ENCODE peak calls at places on chromosomes 4 and X, in four cellular contexts. One of them, this sample, is unnamed.

GRCh38 chr4:14446311-14446710 is 556.0 kb upstream of the CPEB2 start:
- DNase-seq in fibroblast of lung: peak
- DNase-seq in mammary epithelial cell: peak
- DNase-seq in tibial nerve: no peak
- DNase-seq in this sample: no peak

GRCh38 chr4:74934016-74934821 is 1.3 kb downstream of the PARM1 start:
- DNase-seq in fibroblast of lung: peak
- DNase-seq in mammary epithelial cell: peak
- DNase-seq in tibial nerve: no peak
- DNase-seq in this sample: no peak

GRCh38 chr4:39975488-39976089 is 2.1 kb downstream of the PDS5A start:
- DNase-seq in fibroblast of lung: peak
- DNase-seq in mammary epithelial cell: peak
- DNase-seq in tibial nerve: no peak
- DNase-seq in this sample: no peak

GRCh38 chrX:71619193-71619592 is 882 bp upstream of the CXCR3 start:
- DNase-seq in fibroblast of lung: no peak
- DNase-seq in mammary epithelial cell: no peak
- DNase-seq in tibial nerve: no peak
- DNase-seq in this sample: no peak

GRCh38 chr4:132071815-132072214 is 1077.3 kb upstream of the PCDH10 start:
- DNase-seq in fibroblast of lung: peak
- DNase-seq in mammary epithelial cell: peak
- DNase-seq in tibial nerve: no peak
- DNase-seq in this sample: no peak

GRCh38 chr4:158714937-158715336 is 8.3 kb downstream of the PPID start:
- DNase-seq in fibroblast of lung: no peak
- DNase-seq in mammary epithelial cell: no peak
- DNase-seq in tibial nerve: no peak
- DNase-seq in this sample: no peak

GRCh38 chr4:84672177-84672576 is 89.2 kb downstream of the CDS1 start:
- DNase-seq in fibroblast of lung: no peak
- DNase-seq in mammary epithelial cell: no peak
- DNase-seq in tibial nerve: no peak
- DNase-seq in this sample: no peak

GRCh38 chrX:110383414-110383813 is 24.8 kb downstream of the RTL9 start:
- DNase-seq in fibroblast of lung: peak
- DNase-seq in mammary epithelial cell: peak
- DNase-seq in tibial nerve: no peak
- DNase-seq in this sample: peak

GRCh38 chrX:69037786-69038185 is 127.5 kb downstream of the PJA1 start:
- DNase-seq in fibroblast of lung: no peak
- DNase-seq in mammary epithelial cell: no peak
- DNase-seq in tibial nerve: no peak
- DNase-seq in this sample: no peak

GRCh38 chr4:135777386-135777785 is 1575.8 kb upstream of the PABPC4L start:
- DNase-seq in fibroblast of lung: peak
- DNase-seq in mammary epithelial cell: no peak
- DNase-seq in tibial nerve: no peak
- DNase-seq in this sample: no peak

GRCh38 chrX:70494441-70494840 is 49.8 kb downstream of the DLG3 start:
- DNase-seq in fibroblast of lung: no peak
- DNase-seq in mammary epithelial cell: no peak
- DNase-seq in tibial nerve: no peak
- DNase-seq in this sample: no peak

GRCh38 chrX:115560978-115561604 is at the start of gene PLS3:
- DNase-seq in fibroblast of lung: peak
- DNase-seq in mammary epithelial cell: peak
- DNase-seq in tibial nerve: peak
- DNase-seq in this sample: peak

GRCh38 chrX:152929898-152930297 is 32.0 kb downstream of the ZNF185 start:
- DNase-seq in fibroblast of lung: no peak
- DNase-seq in mammary epithelial cell: no peak
- DNase-seq in tibial nerve: no peak
- DNase-seq in this sample: no peak

GRCh38 chr4:3344104-3344503 is 51.3 kb downstream of the RGS12 start:
- DNase-seq in fibroblast of lung: no peak
- DNase-seq in mammary epithelial cell: no peak
- DNase-seq in tibial nerve: no peak
- DNase-seq in this sample: no peak

GRCh38 chr4:147969573-147969972 is 237.7 kb downstream of the ARHGAP10 start:
- DNase-seq in fibroblast of lung: no peak
- DNase-seq in mammary epithelial cell: no peak
- DNase-seq in tibial nerve: no peak
- DNase-seq in this sample: no peak

GRCh38 chr4:75552452-75552851 is 3.4 kb upstream of the ODAPH start:
- DNase-seq in fibroblast of lung: no peak
- DNase-seq in mammary epithelial cell: no peak
- DNase-seq in tibial nerve: no peak
- DNase-seq in this sample: no peak

GRCh38 chr4:32440391-32440790 is 1720.2 kb downstream of the PCDH7 start:
- DNase-seq in fibroblast of lung: peak
- DNase-seq in mammary epithelial cell: no peak
- DNase-seq in tibial nerve: no peak
- DNase-seq in this sample: no peak

GRCh38 chr4:99219479-99219878 is 433 bp upstream of the ADH6 start:
- DNase-seq in fibroblast of lung: no peak
- DNase-seq in mammary epithelial cell: no peak
- DNase-seq in tibial nerve: no peak
- DNase-seq in this sample: no peak

GRCh38 chrX:133414399-133415275 is 652 bp downstream of the GPC4 start:
- DNase-seq in fibroblast of lung: peak
- DNase-seq in mammary epithelial cell: peak
- DNase-seq in tibial nerve: no peak
- DNase-seq in this sample: no peak

GRCh38 chr4:73257995-73258667 is 467 bp downstream of the ANKRD17 start:
- DNase-seq in fibroblast of lung: peak
- DNase-seq in mammary epithelial cell: peak
- DNase-seq in tibial nerve: peak
- DNase-seq in this sample: no peak

GRCh38 chr4:24559889-24560288 is 24.5 kb downstream of the DHX15 start:
- DNase-seq in fibroblast of lung: peak
- DNase-seq in mammary epithelial cell: no peak
- DNase-seq in tibial nerve: no peak
- DNase-seq in this sample: no peak

GRCh38 chrX:2710041-2710471 is 19.0 kb downstream of the CD99 start:
- DNase-seq in fibroblast of lung: peak
- DNase-seq in mammary epithelial cell: peak
- DNase-seq in tibial nerve: no peak
- DNase-seq in this sample: no peak

GRCh38 chr4:25795566-25796454 is 67.0 kb downstream of the SEL1L3 start:
- DNase-seq in fibroblast of lung: peak
- DNase-seq in mammary epithelial cell: peak
- DNase-seq in tibial nerve: no peak
- DNase-seq in this sample: no peak

GRCh38 chr4:5724377-5724776 is 13.4 kb downstream of the EVC start:
- DNase-seq in fibroblast of lung: no peak
- DNase-seq in mammary epithelial cell: no peak
- DNase-seq in tibial nerve: no peak
- DNase-seq in this sample: no peak

GRCh38 chrX:10833299-10834169 is 213.1 kb upstream of the MID1 start:
- DNase-seq in fibroblast of lung: no peak
- DNase-seq in mammary epithelial cell: peak
- DNase-seq in tibial nerve: peak
- DNase-seq in this sample: no peak

GRCh38 chrX:37871626-37872302 is 24.4 kb upstream of the DYNLT3 start:
- DNase-seq in fibroblast of lung: peak
- DNase-seq in mammary epithelial cell: peak
- DNase-seq in tibial nerve: no peak
- DNase-seq in this sample: peak

GRCh38 chrX:17022205-17022604 is 75.7 kb downstream of the REPS2 start:
- DNase-seq in fibroblast of lung: peak
- DNase-seq in mammary epithelial cell: peak
- DNase-seq in tibial nerve: no peak
- DNase-seq in this sample: peak

GRCh38 chr4:2024683-2025082 is 15.9 kb upstream of the NELFA start:
- DNase-seq in fibroblast of lung: no peak
- DNase-seq in mammary epithelial cell: no peak
- DNase-seq in tibial nerve: no peak
- DNase-seq in this sample: no peak

GRCh38 chrX:119502727-119503483 is 34.7 kb downstream of the SLC25A5 start:
- DNase-seq in fibroblast of lung: peak
- DNase-seq in mammary epithelial cell: peak
- DNase-seq in tibial nerve: no peak
- DNase-seq in this sample: no peak

GRCh38 chrX:16867947-16868346 is 2.2 kb downstream of the RBBP7 start:
- DNase-seq in fibroblast of lung: no peak
- DNase-seq in mammary epithelial cell: no peak
- DNase-seq in tibial nerve: no peak
- DNase-seq in this sample: no peak

GRCh38 chr4:139299536-139299935 is 1.8 kb upstream of the NAA15 start:
- DNase-seq in fibroblast of lung: no peak
- DNase-seq in mammary epithelial cell: peak
- DNase-seq in tibial nerve: no peak
- DNase-seq in this sample: no peak

GRCh38 chrX:52031371-52031770 is 37.6 kb downstream of the MAGED4B start:
- DNase-seq in fibroblast of lung: no peak
- DNase-seq in mammary epithelial cell: no peak
- DNase-seq in tibial nerve: no peak
- DNase-seq in this sample: no peak

GRCh38 chr4:55444822-55445221 is 49.1 kb downstream of the TMEM165 start:
- DNase-seq in fibroblast of lung: peak
- DNase-seq in mammary epithelial cell: no peak
- DNase-seq in tibial nerve: no peak
- DNase-seq in this sample: no peak
- TF ChIP-seq CTCF in fibroblast of lung: peak
- TF ChIP-seq CTCF in mammary epithelial cell: peak
- TF ChIP-seq CTCF in tibial nerve: no peak
- TF ChIP-seq CTCF in this sample: peak

GRCh38 chr4:165489786-165490185 is 111.0 kb downstream of the CPE start:
- DNase-seq in fibroblast of lung: no peak
- DNase-seq in mammary epithelial cell: peak
- DNase-seq in tibial nerve: no peak
- DNase-seq in this sample: no peak

DNA sequence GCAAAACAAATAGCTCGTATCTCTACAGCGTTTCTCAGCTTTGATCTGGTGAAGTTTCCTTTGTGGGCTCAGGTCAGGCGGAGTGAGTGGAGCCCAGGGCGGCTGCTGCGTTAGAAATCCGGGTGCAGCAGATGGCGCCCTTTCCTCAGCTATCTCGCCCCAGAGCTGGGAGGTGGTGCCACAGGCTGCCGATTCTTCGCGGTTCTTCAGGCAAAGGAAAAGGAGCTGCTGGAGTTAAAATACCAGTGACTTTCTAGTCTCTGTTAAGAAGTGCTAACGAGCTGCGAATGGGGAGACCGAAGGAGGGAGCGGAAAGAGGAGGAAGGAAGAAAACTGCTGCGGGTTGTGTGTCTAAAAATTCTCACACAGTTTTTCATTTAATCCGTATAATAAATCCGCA is 114.6 kb downstream of the CPE start:
- DNase-seq in fibroblast of lung: peak
- DNase-seq in mammary epithelial cell: peak
- DNase-seq in tibial nerve: peak
- DNase-seq in this sample: no peak
- TF ChIP-seq CTCF in fibroblast of lung: peak
- TF ChIP-seq CTCF in mammary epithelial cell: peak
- TF ChIP-seq CTCF in tibial nerve: peak
- TF ChIP-seq CTCF in this sample: peak

GRCh38 chrX:103066606-103067005 is 2.6 kb upstream of the BEX1 start:
- DNase-seq in fibroblast of lung: peak
- DNase-seq in mammary epithelial cell: peak
- DNase-seq in tibial nerve: no peak
- DNase-seq in this sample: no peak

GRCh38 chrX:103061486-103061885 is 2.5 kb downstream of the BEX1 start:
- DNase-seq in fibroblast of lung: no peak
- DNase-seq in mammary epithelial cell: peak
- DNase-seq in tibial nerve: no peak
- DNase-seq in this sample: no peak

GRCh38 chrX:103063918-103064434 is at the start of gene BEX1:
- DNase-seq in fibroblast of lung: peak
- DNase-seq in mammary epithelial cell: peak
- DNase-seq in tibial nerve: no peak
- DNase-seq in this sample: no peak

DNA sequence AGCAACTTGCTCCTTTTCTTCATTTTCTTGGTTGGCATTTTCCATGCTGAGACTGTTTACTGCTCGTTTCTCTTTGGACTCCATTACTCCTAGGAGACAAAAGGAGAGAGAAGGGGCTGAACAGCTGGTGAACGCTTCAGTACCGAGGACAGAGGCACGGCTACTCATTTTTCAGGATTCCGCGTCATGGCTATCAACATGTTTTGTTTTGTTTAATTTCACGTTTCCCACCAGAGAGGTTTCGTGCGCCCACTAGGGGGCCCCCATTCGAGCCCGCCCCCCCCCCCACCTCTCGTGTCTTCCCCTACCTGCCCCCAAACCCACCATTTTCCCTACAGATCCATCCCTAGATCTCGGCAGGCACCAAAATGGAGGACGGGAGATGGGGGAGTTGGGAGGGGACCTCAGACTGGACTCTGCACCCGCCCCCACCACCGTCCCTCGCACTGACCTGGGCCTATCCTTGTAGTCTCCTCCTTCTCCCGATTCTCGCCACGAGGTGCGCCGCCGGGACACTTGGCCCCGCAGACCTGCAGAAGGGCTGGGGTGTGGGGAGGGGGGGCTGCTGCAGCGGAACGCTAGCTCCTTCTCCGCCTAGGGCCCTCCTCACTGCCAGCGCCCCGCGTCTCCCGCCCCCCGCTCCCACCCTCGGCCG is 653 bp downstream of the BEX1 start:
- DNase-seq in fibroblast of lung: peak
- DNase-seq in mammary epithelial cell: peak
- DNase-seq in tibial nerve: no peak
- DNase-seq in this sample: no peak
- TF ChIP-seq CTCF in fibroblast of lung: no peak
- TF ChIP-seq CTCF in mammary epithelial cell: no peak
- TF ChIP-seq CTCF in tibial nerve: no peak
- TF ChIP-seq CTCF in this sample: no peak

DNA sequence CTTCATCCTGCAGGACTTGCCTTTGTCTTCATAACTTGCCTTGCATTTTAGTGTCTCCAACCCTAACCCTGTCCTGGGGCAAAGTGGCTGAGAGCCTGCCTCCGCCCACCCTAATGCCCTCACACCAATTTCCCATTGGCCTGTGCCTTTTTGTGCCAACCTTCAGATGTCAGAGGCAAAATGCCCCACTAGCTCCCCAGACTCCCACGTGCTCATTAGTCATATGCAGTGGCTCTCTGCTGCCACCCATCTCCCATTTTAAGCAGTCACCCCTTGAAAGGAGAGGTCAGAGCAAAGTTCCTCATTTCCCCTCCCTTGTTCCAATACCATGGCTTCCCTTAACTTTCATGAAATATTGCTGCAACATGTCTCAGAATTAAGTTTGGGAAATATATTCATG is 74.8 kb upstream of the PASD1 start:
- DNase-seq in fibroblast of lung: no peak
- DNase-seq in mammary epithelial cell: peak
- DNase-seq in tibial nerve: no peak
- DNase-seq in this sample: no peak
- TF ChIP-seq CTCF in fibroblast of lung: no peak
- TF ChIP-seq CTCF in mammary epithelial cell: peak
- TF ChIP-seq CTCF in tibial nerve: no peak
- TF ChIP-seq CTCF in this sample: no peak

This sample was measured in AG09319.